ENCODE peak calls at places on chromosomes 4 and X, in ten cellular contexts. J, D, O, U, G, C, K, N, H and E are unnamed samples.
A peak's percentile ranks its signal among the peaks of the same experiment; 100 is the strongest.

GRCh38 chr4:123986268-123986798 is 589.7 kb downstream of the SPRY1 start:
- DNase-seq in D (no peak), H (peak; percentile 73), O (no peak), K (no peak), G (peak; percentile 72), J (no peak), N (peak; percentile 30), C (peak; percentile 65), U (peak; percentile 34), E (peak; percentile 98)

GRCh38 chr4:142875117-142875516 is 29.0 kb upstream of the INPP4B start:
- DNase-seq in N (no peak), J (no peak), O (no peak), U (no peak), C (no peak), D (peak; percentile 35), K (no peak), G (no peak), H (no peak), E (no peak)

GRCh38 chr4:103493450-103494159 is 226.2 kb downstream of the TACR3 start:
- DNase-seq in J (no peak), O (no peak), H (no peak), C (no peak), N (no peak), G (peak; percentile 59), D (no peak), K (no peak), U (no peak), E (no peak)

GRCh38 chrX:17738002-17738713 is 865 bp downstream of the SCML1 start:
- DNase-seq in D (peak; percentile 48), O (peak; percentile 56), U (peak; percentile 43), G (peak; percentile 45), N (peak; percentile 14), K (no peak), H (peak; percentile 24), C (peak; percentile 77), J (no peak), E (peak; percentile 9)

GRCh38 chr4:42570221-42570620 is 86.7 kb downstream of the ATP8A1 start:
- DNase-seq in K (no peak), C (peak; percentile 69), H (peak; percentile 67), G (no peak), U (peak; percentile 71), N (no peak), O (peak; percentile 66), J (no peak), D (peak; percentile 78), E (no peak)

GRCh38 chrX:142251665-142252064 is 46.6 kb upstream of the MAGEC2 start:
- DNase-seq in D (no peak), N (no peak), K (no peak), O (no peak), G (peak; percentile 31), H (no peak), U (no peak), C (no peak), J (peak; percentile 7), E (no peak)

GRCh38 chr4:6942238-6942800 is 32.7 kb downstream of the TBC1D14 start:
- DNase-seq in J (no peak), U (peak; percentile 39), C (no peak), H (no peak), G (peak; percentile 51), N (no peak), K (peak; percentile 29), O (no peak), D (no peak), E (peak; percentile 81)

GRCh38 chr4:185797596-185797995 is 14.4 kb downstream of the SORBS2 start:
- DNase-seq in J (no peak), K (no peak), C (no peak), G (no peak), O (no peak), U (no peak), H (no peak), N (no peak), D (no peak), E (no peak)

GRCh38 chr4:76187152-76187551 is 26.5 kb downstream of the SCARB2 start:
- DNase-seq in U (no peak), C (no peak), H (no peak), J (no peak), N (no peak), O (no peak), K (no peak), D (no peak), G (no peak), E (no peak)

GRCh38 chr4:164648151-164648848 is 105.6 kb upstream of the SMIM31 start:
- DNase-seq in U (no peak), J (peak; percentile 7), H (no peak), N (no peak), K (no peak), C (no peak), O (no peak), D (no peak), G (peak; percentile 91), E (peak; percentile 95)

GRCh38 chr4:30790123-30790522 is 70.0 kb downstream of the PCDH7 start:
- DNase-seq in J (no peak), G (no peak), O (no peak), H (no peak), K (no peak), U (no peak), N (no peak), D (no peak), C (no peak), E (no peak)
- H3K27ac ChIP-seq in J (no peak overlapping the region), G (no peak overlapping the region), O (no peak overlapping the region), H (no peak overlapping the region), K (no peak overlapping the region), U (no peak overlapping the region), N (no peak overlapping the region), D (no peak overlapping the region), C (no peak overlapping the region), E (no peak overlapping the region)

DNA sequence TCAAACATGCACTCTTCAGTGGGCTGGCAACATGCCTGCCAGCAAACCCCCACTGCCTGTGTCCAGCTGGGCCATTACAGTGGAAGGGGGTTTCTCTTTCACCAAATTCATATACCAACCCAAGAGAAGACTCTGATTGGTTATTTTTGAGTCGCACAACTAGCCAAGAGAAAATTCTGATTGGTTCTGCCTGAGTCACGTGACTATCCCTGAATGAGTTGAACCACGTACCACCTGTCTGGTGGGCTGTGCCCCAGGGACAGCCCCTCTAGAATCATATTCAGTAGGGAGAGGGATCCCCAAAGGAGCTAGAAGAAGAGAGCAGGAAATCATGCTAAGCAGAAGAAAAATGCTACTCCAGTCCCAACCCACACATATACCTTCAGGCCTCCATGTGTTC is 313.1 kb downstream of the STK32B start:
- DNase-seq in H (no peak), G (no peak), N (no peak), J (no peak), C (no peak), D (no peak), K (no peak), U (no peak), O (no peak), E (no peak)
- TF ChIP-seq CTCF in H (no peak), G (no peak), N (no peak), J (no peak), C (no peak), D (no peak), K (no peak), U (no peak), O (no peak), E (no peak)

GRCh38 chrX:118612290-118612689 is 115.1 kb upstream of the IL13RA1 start:
- DNase-seq in N (no peak), O (no peak), K (no peak), U (no peak), H (no peak), G (no peak), C (no peak), D (no peak), J (no peak), E (no peak)
- H3K4me1 ChIP-seq in N (no peaks in the 10 kb centered on the region), O (no peaks in the 10 kb centered on the region), K (no peaks in the 10 kb centered on the region), U (no peaks in the 10 kb centered on the region), H (no peaks in the 10 kb centered on the region), G (no peaks in the 10 kb centered on the region), C (no peaks in the 10 kb centered on the region), D (no peaks in the 10 kb centered on the region), J (no peaks in the 10 kb centered on the region), E (no peaks in the 10 kb centered on the region)

GRCh38 chrX:10111364-10112148 is 45.2 kb upstream of the CLCN4 start:
- DNase-seq in H (no peak), O (no peak), C (no peak), U (no peak), D (no peak), N (no peak), K (no peak), G (no peak), J (no peak), E (no peak)
- H3K27ac ChIP-seq in H (no peak overlapping the region), O (peak overlapping the region; percentile 65), C (peak overlapping the region; percentile 37), U (peak overlapping the region; percentile 58), D (no peak overlapping the region), N (peak overlapping the region; percentile 77), K (no peak overlapping the region), G (no peak overlapping the region), J (no peak overlapping the region), E (no peak overlapping the region)

DNA sequence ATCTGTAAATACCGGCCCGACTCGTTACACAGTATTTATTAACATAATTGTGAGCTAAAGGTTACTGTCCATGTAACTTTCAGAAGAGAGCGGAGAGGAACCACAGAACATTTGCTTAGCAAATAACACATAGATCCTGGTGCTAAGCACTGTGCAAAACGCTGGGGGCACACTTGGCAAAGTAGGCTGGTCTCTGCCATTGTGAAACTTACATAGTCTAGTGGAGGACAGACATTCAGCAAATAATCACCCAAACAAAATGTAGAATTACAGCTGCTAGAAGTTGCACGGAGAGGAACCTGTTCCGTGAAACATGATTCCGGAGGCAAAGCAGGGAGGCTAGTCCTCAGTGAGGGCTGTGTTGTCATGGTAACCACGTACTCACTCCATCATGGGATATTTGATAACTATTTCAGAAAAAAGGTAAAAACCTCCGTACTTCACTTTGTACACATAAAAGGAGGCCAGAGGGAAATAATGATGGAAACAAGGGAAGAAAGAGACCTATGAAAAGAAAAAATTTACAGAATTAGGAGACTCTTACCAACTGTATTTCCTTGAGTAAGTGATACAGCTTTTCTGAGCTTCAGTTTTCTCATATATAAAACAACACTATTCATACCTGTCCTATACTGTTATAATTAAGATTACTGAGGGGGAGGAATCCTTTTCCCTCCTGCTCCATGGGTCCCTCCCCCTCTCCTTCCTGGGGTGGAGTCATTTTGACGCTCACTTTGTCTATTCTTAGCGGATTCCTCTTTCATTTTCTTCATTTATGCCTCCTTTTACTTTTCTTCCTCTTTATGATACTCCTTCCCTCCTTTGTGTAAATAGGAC is 760 bp upstream of the RASGEF1B start:
- DNase-seq in H (peak; percentile 35), J (no peak), O (peak; percentile 54), C (peak; percentile 73), G (no peak), N (no peak), K (peak; percentile 14), D (peak; percentile 60), U (peak; percentile 42), E (peak; percentile 46)
- TF ChIP-seq CTCF in H (no peak), J (peak; percentile 14), O (peak; percentile 28), C (no peak), G (peak; percentile 36), N (peak; percentile 43), K (no peak), D (peak; percentile 50), U (no peak), E (peak; percentile 42)

GRCh38 chr4:3254302-3255131 is 5.6 kb downstream of the MSANTD1 start:
- DNase-seq in O (no peak), D (peak; percentile 52), H (peak; percentile 2), G (no peak), J (no peak), U (no peak), C (no peak), K (no peak), N (peak; percentile 3), E (no peak)
- H3K4me1 ChIP-seq in O (no peaks in the 10 kb centered on the region), D (no peaks in the 10 kb centered on the region), H (no peaks in the 10 kb centered on the region), G (peaks cover 26% of the 10 kb centered on the region), J (no peaks in the 10 kb centered on the region), U (no peaks in the 10 kb centered on the region), C (no peaks in the 10 kb centered on the region), K (no peaks in the 10 kb centered on the region), N (no peaks in the 10 kb centered on the region), E (no peaks in the 10 kb centered on the region)